ENCODE peak calls at places on chromosomes 6 and 20, in nine cellular contexts. W, F, N, J, G, C, Y, T and I are unnamed samples.

GRCh38 chr20:63698739-63699465 is 2.5 kb downstream of the TNFRSF6B start:
- DNase-seq in W (peak), F (no peak), N (no peak), J (peak), G (peak), C (peak), Y (no peak), T (no peak), I (peak)

GRCh38 chr20:25287631-25288290 is 39.9 kb downstream of the PYGB start:
- DNase-seq in W (no peak), F (no peak), N (no peak), J (no peak), G (no peak), C (no peak), Y (no peak), T (no peak), I (no peak)

GRCh38 chr6:118350881-118351430 is 197.1 kb upstream of the PLN start:
- DNase-seq in W (no peak), F (no peak), N (no peak), J (no peak), G (no peak), C (no peak), Y (no peak), T (no peak), I (no peak)

GRCh38 chr6:3746119-3746691 is 5.3 kb downstream of the PXDC1 start:
- DNase-seq in W (no peak), F (no peak), N (no peak), J (peak), G (peak), C (no peak), Y (peak), T (no peak), I (no peak)

GRCh38 chr20:57899554-57899953 is 189.7 kb upstream of the PMEPA1 start:
- DNase-seq in W (no peak), F (no peak), N (no peak), J (no peak), G (no peak), C (no peak), Y (no peak), T (no peak), I (no peak)

GRCh38 chr20:44026932-44027685 is 112.5 kb downstream of the TOX2 start:
- DNase-seq in W (no peak), F (no peak), N (no peak), J (no peak), G (no peak), C (peak), Y (no peak), T (no peak), I (no peak)

GRCh38 chr6:25579484-25579883 is 72.5 kb upstream of the SCGN start:
- DNase-seq in W (no peak), F (no peak), N (no peak), J (no peak), G (no peak), C (no peak), Y (no peak), T (no peak), I (no peak)

GRCh38 chr6:3625161-3625979 is 126.1 kb downstream of the PXDC1 start:
- DNase-seq in W (no peak), F (no peak), N (no peak), J (no peak), G (no peak), C (no peak), Y (no peak), T (no peak), I (no peak)

GRCh38 chr6:87756858-87757257 is 54.8 kb upstream of the AKIRIN2 start:
- DNase-seq in W (peak), F (peak), N (no peak), J (no peak), G (peak), C (peak), Y (peak), T (peak), I (peak)

GRCh38 chr20:47019106-47019824 is 124.6 kb downstream of the EYA2 start:
- DNase-seq in W (no peak), F (no peak), N (no peak), J (no peak), G (no peak), C (peak), Y (no peak), T (no peak), I (no peak)

GRCh38 chr6:41051873-41052272 is 1.1 kb upstream of the APOBEC2 start:
- DNase-seq in W (no peak), F (no peak), N (no peak), J (no peak), G (no peak), C (no peak), Y (no peak), T (no peak), I (no peak)

GRCh38 chr20:24502184-24502583 is 32.8 kb downstream of the SYNDIG1 start:
- DNase-seq in W (no peak), F (no peak), N (peak), J (no peak), G (peak), C (peak), Y (no peak), T (no peak), I (peak)

GRCh38 chr20:6663751-6664388 is 103.6 kb upstream of the BMP2 start:
- DNase-seq in W (no peak), F (no peak), N (no peak), J (no peak), G (no peak), C (no peak), Y (no peak), T (no peak), I (no peak)